ENCODE peak calls at places on chromosomes 12 and 14, in seven cellular contexts. K, C, M, W, H, A and S are unnamed samples.

GRCh38 chr14:72611956-72612500 is 281.9 kb downstream of the DPF3 start:
- DNase-seq in K (no peak), C (no peak), M (peak), W (no peak), H (no peak), A (no peak), S (no peak)

GRCh38 chr12:96371787-96372699 is 28.2 kb downstream of the CDK17 start:
- DNase-seq in K (no peak), C (no peak), M (no peak), W (no peak), H (no peak), A (no peak), S (no peak)

GRCh38 chr14:74733241-74733640 is 20.3 kb downstream of the FCF1 start:
- DNase-seq in K (no peak), C (no peak), M (no peak), W (no peak), H (no peak), A (no peak), S (no peak)

GRCh38 chr14:77979666-77980351 is 179.9 kb downstream of the ADCK1 start:
- DNase-seq in K (no peak), C (no peak), M (no peak), W (no peak), H (no peak), A (no peak), S (no peak)

GRCh38 chr12:48334807-48335206 is 15.9 kb downstream of the ZNF641 start:
- DNase-seq in K (no peak), C (no peak), M (no peak), W (no peak), H (no peak), A (no peak), S (no peak)

GRCh38 chr12:84811291-84811690 is 101.3 kb downstream of the SLC6A15 start:
- DNase-seq in K (no peak), C (no peak), M (no peak), W (no peak), H (no peak), A (no peak), S (no peak)

GRCh38 chr14:54594531-54594930 is 27.6 kb downstream of the SAMD4A start:
- DNase-seq in K (no peak), C (no peak), M (no peak), W (no peak), H (no peak), A (no peak), S (no peak)

GRCh38 chr14:63277784-63278183 is 41.0 kb downstream of the GPHB5 start:
- DNase-seq in K (no peak), C (no peak), M (no peak), W (no peak), H (no peak), A (no peak), S (no peak)

GRCh38 chr14:63276492-63277342 is 42.0 kb downstream of the GPHB5 start:
- DNase-seq in K (no peak), C (no peak), M (no peak), W (no peak), H (no peak), A (peak), S (no peak)

GRCh38 chr12:581321-581720 is 81.9 kb downstream of the NINJ2 start:
- DNase-seq in K (no peak), C (no peak), M (peak), W (no peak), H (peak), A (no peak), S (no peak)

GRCh38 chr12:105288311-105288996 is 42.0 kb upstream of the C12orf75 start:
- DNase-seq in K (no peak), C (no peak), M (no peak), W (no peak), H (no peak), A (no peak), S (no peak)

GRCh38 chr12:109020136-109020535 is 732 bp downstream of the SVOP start:
- DNase-seq in K (no peak), C (no peak), M (no peak), W (no peak), H (no peak), A (no peak), S (no peak)

GRCh38 chr12:113647048-113647447 is 175.4 kb upstream of the LHX5 start:
- DNase-seq in K (no peak), C (no peak), M (no peak), W (no peak), H (no peak), A (no peak), S (no peak)

GRCh38 chr14:21382095-21382494 is 1.7 kb downstream of the SUPT16H start:
- DNase-seq in K (no peak), C (no peak), M (no peak), W (no peak), H (no peak), A (no peak), S (no peak)

GRCh38 chr14:91897121-91897701 is 29.9 kb upstream of the TC2N start:
- DNase-seq in K (peak), C (peak), M (peak), W (peak), H (peak), A (peak), S (no peak)

GRCh38 chr14:96213871-96214465 is 9.3 kb downstream of the BDKRB2 start:
- DNase-seq in K (no peak), C (no peak), M (no peak), W (no peak), H (no peak), A (no peak), S (no peak)

GRCh38 chr12:107912421-107913004 is 138.0 kb downstream of the ASCL4 start:
- DNase-seq in K (peak), C (no peak), M (peak), W (peak), H (no peak), A (peak), S (no peak)

GRCh38 chr14:73850940-73851339 is 691 bp upstream of the PTGR2 start:
- DNase-seq in K (no peak), C (no peak), M (no peak), W (no peak), H (no peak), A (no peak), S (no peak)

GRCh38 chr14:50053935-50054334 is 62.4 kb downstream of the VCPKMT start:
- DNase-seq in K (no peak), C (no peak), M (no peak), W (no peak), H (no peak), A (no peak), S (peak)

GRCh38 chr12:113860950-113861349 is 105.2 kb downstream of the RBM19 start:
- DNase-seq in K (no peak), C (no peak), M (no peak), W (no peak), H (no peak), A (no peak), S (no peak)

GRCh38 chr12:120534703-120535655 is 823 bp downstream of the RNF10 start:
- DNase-seq in K (peak), C (no peak), M (no peak), W (no peak), H (peak), A (peak), S (peak)

GRCh38 chr14:32043624-32044023 is 33.5 kb upstream of the ARHGAP5 start:
- DNase-seq in K (no peak), C (no peak), M (no peak), W (no peak), H (no peak), A (no peak), S (no peak)

GRCh38 chr14:81137316-81137715 is 83.4 kb downstream of the GTF2A1 start:
- DNase-seq in K (no peak), C (no peak), M (no peak), W (no peak), H (no peak), A (no peak), S (no peak)

GRCh38 chr14:44914849-44915248 is 46.9 kb downstream of the KLHL28 start:
- DNase-seq in K (no peak), C (peak), M (no peak), W (no peak), H (no peak), A (no peak), S (no peak)

GRCh38 chr14:88895116-88895515 is 70.7 kb downstream of the TTC8 start:
- DNase-seq in K (no peak), C (no peak), M (no peak), W (peak), H (no peak), A (peak), S (no peak)

GRCh38 chr12:69332815-69333358 is 15.3 kb upstream of the LYZ start:
- DNase-seq in K (peak), C (no peak), M (no peak), W (no peak), H (no peak), A (no peak), S (no peak)

GRCh38 chr12:49482095-49483051 is 56.5 kb upstream of the KCNH3 start:
- DNase-seq in K (no peak), C (no peak), M (no peak), W (no peak), H (no peak), A (no peak), S (no peak)

GRCh38 chr12:7748774-7749296 is 1.7 kb upstream of the CLEC4C start:
- DNase-seq in K (no peak), C (no peak), M (no peak), W (no peak), H (no peak), A (no peak), S (no peak)

GRCh38 chr12:11752403-11753150 is 103.1 kb downstream of the ETV6 start:
- DNase-seq in K (no peak), C (no peak), M (no peak), W (no peak), H (no peak), A (no peak), S (no peak)

GRCh38 chr12:44697489-44697888 is 178.6 kb downstream of the NELL2 start:
- DNase-seq in K (no peak), C (no peak), M (no peak), W (no peak), H (no peak), A (no peak), S (no peak)

GRCh38 chr14:24978862-24979724 is 70.9 kb downstream of the STXBP6 start:
- DNase-seq in K (no peak), C (no peak), M (no peak), W (no peak), H (no peak), A (no peak), S (no peak)

GRCh38 chr12:7781274-7781673 is 7.9 kb upstream of the NANOG start:
- DNase-seq in K (no peak), C (no peak), M (no peak), W (no peak), H (no peak), A (no peak), S (no peak)

GRCh38 chr12:113640837-113641236 is 169.2 kb upstream of the LHX5 start:
- DNase-seq in K (no peak), C (no peak), M (no peak), W (no peak), H (no peak), A (no peak), S (no peak)

GRCh38 chr12:123250471-123251383 is 17.5 kb downstream of the MTRFR start:
- DNase-seq in K (peak), C (no peak), M (no peak), W (peak), H (peak), A (peak), S (peak)
- TF ChIP-seq POLR2A in K (no peak), C (no peak), M (no peak), W (no peak), H (no peak), A (no peak), S (no peak)

GRCh38 chr12:53056296-53056695 is 6.4 kb downstream of the TNS2 start:
- DNase-seq in K (no peak), C (no peak), M (peak), W (no peak), H (no peak), A (no peak), S (no peak)
- TF ChIP-seq CTCF in K (no peak), C (no peak), M (no peak), W (no peak), H (no peak), A (no peak), S (no peak)

GRCh38 chr12:114898159-114898558 is 214.2 kb upstream of the TBX3 start:
- DNase-seq in K (no peak), C (no peak), M (no peak), W (no peak), H (no peak), A (no peak), S (no peak)

GRCh38 chr12:114904254-114905003 is 220.5 kb upstream of the TBX3 start:
- DNase-seq in K (no peak), C (no peak), M (no peak), W (no peak), H (no peak), A (no peak), S (no peak)

GRCh38 chr12:114901316-114901715 is 217.3 kb upstream of the TBX3 start:
- DNase-seq in K (no peak), C (no peak), M (no peak), W (no peak), H (no peak), A (no peak), S (no peak)

GRCh38 chr12:114902665-114903393 is 218.9 kb upstream of the TBX3 start:
- DNase-seq in K (no peak), C (no peak), M (no peak), W (no peak), H (no peak), A (no peak), S (no peak)

GRCh38 chr12:114903394-114903748 is 219.4 kb upstream of the TBX3 start:
- DNase-seq in K (no peak), C (no peak), M (no peak), W (no peak), H (no peak), A (no peak), S (no peak)
- H3K4me3 ChIP-seq in K (no peak), C (no peak), M (no peak), W (no peak), H (no peak), A (no peak), S (no peak)

DNA sequence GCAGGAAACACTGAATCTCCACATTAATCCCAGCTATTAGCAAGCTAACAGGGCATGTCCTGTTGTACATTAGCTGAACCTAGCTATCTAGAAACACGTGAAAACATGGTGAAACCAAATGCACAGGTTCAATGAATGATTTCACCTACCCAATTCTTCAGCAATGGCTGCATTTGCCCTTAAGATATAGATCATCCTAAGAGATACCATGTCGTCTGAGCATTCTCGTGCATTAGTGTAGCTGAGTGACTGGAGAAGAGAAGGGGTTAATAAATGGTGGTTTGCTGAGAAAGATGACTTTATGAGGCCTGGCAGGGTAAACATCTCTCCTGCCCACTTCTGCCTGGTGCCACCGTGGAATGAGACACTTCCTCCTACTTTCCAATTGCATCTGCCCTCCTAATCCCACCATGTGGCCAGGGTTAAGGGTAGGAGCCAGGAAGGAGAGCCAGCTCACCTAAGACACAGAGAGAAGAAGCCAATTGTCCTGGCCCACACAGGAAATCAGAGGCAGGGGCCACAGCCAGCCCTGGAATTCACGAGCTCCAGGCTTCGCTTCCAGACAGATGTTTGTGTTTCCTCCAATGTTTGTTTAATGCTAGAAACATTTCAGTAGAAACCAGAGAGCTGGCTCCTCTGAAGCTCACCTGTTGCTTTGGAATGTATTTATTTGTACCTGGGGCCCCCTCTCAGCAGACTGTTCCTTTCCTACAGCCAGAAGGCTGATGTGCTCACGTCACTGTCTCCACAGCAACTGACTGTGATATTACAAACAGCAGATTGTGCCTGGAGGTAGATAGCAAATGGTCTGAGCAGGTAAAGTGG is 126.0 kb upstream of the PARP11 start:
- DNase-seq in K (peak), C (no peak), M (no peak), W (peak), H (no peak), A (peak), S (peak)
- TF ChIP-seq POLR2A in K (no peak), C (no peak), M (no peak), W (no peak), H (no peak), A (no peak), S (no peak)